ENCODE peak calls at places on chromosomes 11 and 22, in nine cellular contexts. R, H, U, C, E, O, P, X and G are unnamed samples.
A peak's percentile ranks its signal among the peaks of the same experiment; 100 is the strongest.

GRCh38 chr11:104036603-104037394 is at the start of gene DDI1:
- DNase-seq in H (no peak), X (no peak), E (no peak), P (no peak), U (no peak), R (no peak), C (no peak), O (no peak), G (no peak)

GRCh38 chr11:12287374-12288211 is 89.8 kb upstream of the PARVA start:
- DNase-seq in C (peak; percentile 88), X (no peak), R (no peak), E (no peak), O (peak; percentile 69), U (peak; percentile 93), P (peak; percentile 26), H (peak; percentile 98), G (peak; percentile 38)

GRCh38 chr11:58621586-58622262 is 741 bp upstream of the CNTF start:
- DNase-seq in H (no peak), E (no peak), P (no peak), C (no peak), U (no peak), X (no peak), R (no peak), O (no peak), G (no peak)

GRCh38 chr22:17945851-17946690 is 78.3 kb downstream of the MICAL3 start:
- DNase-seq in P (peak; percentile 2), C (no peak), X (no peak), U (peak; percentile 54), H (no peak), R (no peak), E (no peak), O (no peak), G (peak; percentile 77)

GRCh38 chr22:29786026-29786425 is 18.9 kb downstream of the UQCR10 start:
- DNase-seq in U (no peak), C (no peak), P (peak; percentile 66), X (no peak), R (no peak), E (no peak), H (no peak), O (no peak), G (no peak)

GRCh38 chr22:42376721-42377177 is 55.5 kb downstream of the NFAM1 start:
- DNase-seq in C (peak; percentile 75), E (no peak), P (peak; percentile 29), O (no peak), H (no peak), U (peak; percentile 92), R (no peak), X (peak; percentile 62), G (peak; percentile 61)

GRCh38 chr11:88284306-88285057 is 53.1 kb downstream of the CTSC start:
- DNase-seq in O (no peak), E (no peak), R (no peak), X (no peak), H (no peak), C (peak; percentile 27), U (no peak), P (no peak), G (no peak)

GRCh38 chr11:88410636-88411035 is 73.1 kb upstream of the CTSC start:
- DNase-seq in X (no peak), P (no peak), H (no peak), E (no peak), C (no peak), R (no peak), O (no peak), U (no peak), G (no peak)

GRCh38 chr22:43118024-43118849 is 7.7 kb downstream of the BIK start:
- DNase-seq in X (peak; percentile 30), U (no peak), C (no peak), E (no peak), P (peak; percentile 72), O (no peak), H (no peak), R (no peak), G (no peak)

GRCh38 chr11:69941546-69942332 is 122.5 kb upstream of the FGF3 start:
- DNase-seq in H (no peak), E (no peak), C (no peak), R (no peak), P (no peak), O (no peak), U (peak; percentile 53), X (no peak), G (no peak)

GRCh38 chr22:49420651-49421050 is 407.0 kb downstream of the BRD1 start:
- DNase-seq in C (no peak), U (no peak), X (no peak), E (no peak), H (no peak), R (no peak), O (no peak), P (no peak), G (no peak)

GRCh38 chr11:64163951-64164350 is 2.0 kb downstream of the MACROD1 start:
- DNase-seq in O (no peak), E (no peak), U (no peak), P (no peak), R (no peak), C (no peak), X (no peak), H (no peak), G (no peak)

GRCh38 chr11:26230021-26230420 is 101.9 kb upstream of the ANO3 start:
- DNase-seq in R (no peak), X (no peak), P (no peak), E (no peak), U (no peak), H (no peak), C (no peak), O (no peak), G (no peak)

GRCh38 chr11:14872032-14872431 is 20.0 kb downstream of the CYP2R1 start:
- DNase-seq in E (no peak), C (no peak), P (no peak), O (no peak), R (no peak), X (no peak), H (no peak), U (no peak), G (no peak)

GRCh38 chr22:39230261-39231196 is 14.3 kb downstream of the PDGFB start:
- DNase-seq in H (no peak), O (no peak), E (no peak), C (no peak), U (no peak), P (no peak), R (no peak), X (no peak), G (no peak)

GRCh38 chr22:38481871-38482332 is 14.0 kb downstream of the KDELR3 start:
- DNase-seq in P (no peak), U (no peak), X (no peak), C (no peak), H (no peak), E (no peak), O (no peak), R (no peak), G (no peak)

GRCh38 chr11:134537941-134538340 is 125.9 kb upstream of the B3GAT1 start:
- DNase-seq in H (no peak), R (no peak), X (no peak), E (no peak), P (no peak), C (no peak), U (no peak), O (no peak), G (no peak)

GRCh38 chr11:97963528-97964331 is 1057.0 kb upstream of the CNTN5 start:
- DNase-seq in R (no peak), C (no peak), X (no peak), U (no peak), O (no peak), H (peak; percentile 30), P (no peak), E (no peak), G (no peak)

GRCh38 chr11:111983187-111983986 is 41.8 kb upstream of the DLAT start:
- DNase-seq in H (no peak), P (peak; percentile 71), X (peak; percentile 73), O (no peak), R (no peak), U (no peak), E (no peak), C (no peak), G (no peak)

GRCh38 chr22:35183917-35184316 is 73.4 kb upstream of the HMGXB4 start:
- DNase-seq in C (no peak), U (no peak), O (no peak), X (no peak), R (no peak), P (no peak), E (no peak), H (no peak), G (no peak)

GRCh38 chr22:50104149-50104548 is 14.3 kb downstream of the MOV10L1 start:
- DNase-seq in E (no peak), X (no peak), R (no peak), P (no peak), U (no peak), O (no peak), H (no peak), C (no peak), G (no peak)

GRCh38 chr11:131859811-131860210 is 489.4 kb downstream of the NTM start:
- DNase-seq in X (no peak), U (no peak), E (no peak), R (no peak), O (no peak), P (no peak), C (no peak), H (peak; percentile 4), G (no peak)

GRCh38 chr22:42769574-42770447 is 49.1 kb upstream of the A4GALT start:
- DNase-seq in H (peak; percentile 50), O (no peak), E (no peak), X (peak; percentile 82), R (no peak), C (peak; percentile 38), U (peak; percentile 85), P (peak; percentile 90), G (no peak)

GRCh38 chr22:45682069-45682468 is 10.4 kb downstream of the ATXN10 start:
- DNase-seq in E (no peak), H (no peak), X (no peak), C (no peak), U (no peak), R (no peak), O (no peak), P (no peak), G (no peak)

GRCh38 chr11:128022007-128022368 is 565.4 kb downstream of the ETS1 start:
- DNase-seq in O (no peak), U (no peak), C (no peak), E (no peak), R (no peak), X (no peak), H (peak; percentile 25), P (no peak), G (no peak)

GRCh38 chr22:22403306-22403705 is 105.2 kb downstream of the ZNF280B start:
- DNase-seq in R (no peak), U (no peak), H (no peak), C (no peak), X (no peak), P (no peak), O (no peak), E (no peak), G (no peak)

GRCh38 chr11:1415631-1416030 is 25.9 kb downstream of the BRSK2 start:
- DNase-seq in C (no peak), U (no peak), E (no peak), H (no peak), P (no peak), X (no peak), O (no peak), R (no peak), G (no peak)

GRCh38 chr11:38593649-38594048 is 1995.6 kb upstream of the RAG2 start:
- DNase-seq in R (no peak), U (no peak), H (no peak), O (no peak), E (no peak), P (no peak), C (peak; percentile 25), X (no peak), G (no peak)

GRCh38 chr11:96622026-96622634 is 232.3 kb downstream of the JRKL start:
- DNase-seq in U (no peak), X (no peak), E (no peak), O (no peak), P (no peak), H (no peak), C (no peak), R (no peak), G (no peak)

GRCh38 chr11:3836903-3837302 is 3.9 kb downstream of the RHOG start:
- DNase-seq in E (peak; percentile 42), P (peak; percentile 31), C (no peak), H (no peak), R (peak; percentile 54), O (no peak), U (no peak), X (no peak), G (no peak)

GRCh38 chr11:702731-703461 is 3.1 kb upstream of the EPS8L2 start:
- DNase-seq in X (no peak), O (peak; percentile 61), H (peak; percentile 58), U (peak; percentile 65), E (no peak), R (no peak), P (peak; percentile 84), C (no peak), G (peak; percentile 46)